ENCODE peak calls at places on chromosome 18, in seven cellular contexts. H is smooth muscle cell of the brain vasculature; Y is activated naive CD4-positive, alpha-beta T cell treated with anti-CD3 and anti-CD28 coated beads, Interleukin-2, amount 50 U/mL, for 16 hours; Z is GM20000; D is NCI-H1436; F is NCI-H524; M is NCI-H345. L is an unnamed sample.

GRCh38 chr18:23249348-23249747 is 114.1 kb downstream of the CABLES1 start:
- DNase-seq in H (no peak), Y (no peak), Z (no peak), D (no peak), F (no peak), M (no peak), L (no peak)

GRCh38 chr18:28766027-28766426 is 589.1 kb upstream of the CDH2 start:
- DNase-seq in H (no peak), Y (no peak), Z (no peak), D (no peak), F (no peak), M (no peak), L (no peak)

GRCh38 chr18:46917808-46918600 is 602 bp downstream of the KATNAL2 start:
- DNase-seq in H (no peak), Y (peak; percentile 16), Z (peak; percentile 59), D (no peak), F (peak; percentile 45), M (no peak), L (peak; percentile 39)

GRCh38 chr18:59861963-59862819 is 37.6 kb upstream of the PMAIP1 start:
- DNase-seq in H (no peak), Y (no peak), Z (no peak), D (no peak), F (no peak), M (no peak), L (no peak)

GRCh38 chr18:67845035-67845434 is 328.5 kb upstream of the DSEL start:
- DNase-seq in H (no peak), Y (no peak), Z (no peak), D (no peak), F (no peak), M (no peak), L (no peak)

GRCh38 chr18:74571895-74572680 is 25.6 kb upstream of the ZNF407 start:
- DNase-seq in H (no peak), Y (no peak), Z (no peak), D (no peak), F (no peak), M (no peak), L (no peak)

GRCh38 chr18:49155410-49155809 is 204.6 kb upstream of the SMAD7 start:
- DNase-seq in H (no peak), Y (no peak), Z (no peak), D (no peak), F (no peak), M (no peak), L (no peak)

GRCh38 chr18:73254564-73254963 is 386.8 kb upstream of the NETO1 start:
- DNase-seq in H (no peak), Y (no peak), Z (no peak), D (no peak), F (no peak), M (no peak), L (no peak)

GRCh38 chr18:41752826-41753225 is 202.2 kb upstream of the PIK3C3 start:
- DNase-seq in H (no peak), Y (no peak), Z (no peak), D (no peak), F (no peak), M (no peak), L (no peak)

GRCh38 chr18:5103693-5104092 is 93.4 kb downstream of the AKAIN1 start:
- DNase-seq in H (no peak), Y (no peak), Z (no peak), D (no peak), F (no peak), M (no peak), L (no peak)

GRCh38 chr18:36697905-36698304 is 130.9 kb downstream of the TPGS2 start:
- DNase-seq in H (no peak), Y (no peak), Z (no peak), D (no peak), F (no peak), M (no peak), L (no peak)

GRCh38 chr18:68072744-68073143 is 556.2 kb upstream of the DSEL start:
- DNase-seq in H (no peak), Y (no peak), Z (no peak), D (no peak), F (no peak), M (no peak), L (no peak)

GRCh38 chr18:9506046-9506792 is 30.9 kb downstream of the RALBP1 start:
- DNase-seq in H (peak; percentile 64), Y (no peak), Z (no peak), D (no peak), F (peak; percentile 66), M (peak; percentile 47), L (peak; percentile 46)

GRCh38 chr18:52992041-52992440 is 652.0 kb downstream of the DCC start:
- DNase-seq in H (no peak), Y (no peak), Z (no peak), D (peak; percentile 8), F (peak; percentile 71), M (no peak), L (peak; percentile 31)

GRCh38 chr18:41004320-41004719 is 950.7 kb upstream of the PIK3C3 start:
- DNase-seq in H (no peak), Y (no peak), Z (no peak), D (no peak), F (no peak), M (no peak), L (no peak)

GRCh38 chr18:13264986-13265900 is 46.7 kb downstream of the LDLRAD4 start:
- DNase-seq in H (no peak), Y (no peak), Z (no peak), D (no peak), F (no peak), M (no peak), L (no peak)

GRCh38 chr18:70216788-70217187 is 11.3 kb upstream of the RTTN start:
- DNase-seq in H (no peak), Y (no peak), Z (no peak), D (no peak), F (no peak), M (no peak), L (no peak)

GRCh38 chr18:80249217-80250093 is 2.1 kb upstream of the PARD6G start:
- DNase-seq in H (no peak), Y (no peak), Z (no peak), D (no peak), F (no peak), M (no peak), L (no peak)

GRCh38 chr18:9683418-9684396 is 24.4 kb upstream of the RAB31 start:
- DNase-seq in H (no peak), Y (no peak), Z (no peak), D (no peak), F (peak; percentile 94), M (no peak), L (no peak)

GRCh38 chr18:34224423-34225217 is at the start of gene NOL4:
- DNase-seq in H (no peak), Y (no peak), Z (peak; percentile 52), D (peak; percentile 98), F (peak; percentile 98), M (peak; percentile 97), L (peak; percentile 90)

GRCh38 chr18:69469444-69469919 is 68.8 kb downstream of the DOK6 start:
- DNase-seq in H (no peak), Y (peak; percentile 54), Z (no peak), D (no peak), F (peak; percentile 10), M (peak; percentile 3), L (peak; percentile 68)

GRCh38 chr18:24964213-24964612 is 387.8 kb downstream of the ZNF521 start:
- DNase-seq in H (no peak), Y (no peak), Z (no peak), D (no peak), F (no peak), M (no peak), L (no peak)

GRCh38 chr18:49880656-49881055 is 67.3 kb upstream of the ACAA2 start:
- DNase-seq in H (no peak), Y (no peak), Z (no peak), D (no peak), F (no peak), M (no peak), L (no peak)

GRCh38 chr18:48940854-48941531 is 9.8 kb downstream of the SMAD7 start:
- DNase-seq in H (no peak), Y (peak; percentile 60), Z (peak; percentile 63), D (no peak), F (no peak), M (no peak), L (no peak)

GRCh38 chr18:31203086-31203793 is 40.6 kb upstream of the DSC1 start:
- DNase-seq in H (no peak), Y (no peak), Z (peak; percentile 11), D (no peak), F (no peak), M (no peak), L (no peak)

GRCh38 chr18:48973731-48974130 is 23.0 kb upstream of the SMAD7 start:
- DNase-seq in H (no peak), Y (no peak), Z (no peak), D (no peak), F (no peak), M (no peak), L (no peak)

GRCh38 chr18:76507830-76508381 is 12.9 kb upstream of the ZNF516 start:
- DNase-seq in H (no peak), Y (no peak), Z (no peak), D (no peak), F (no peak), M (no peak), L (no peak)

GRCh38 chr18:183769-184168 is 25.4 kb downstream of the USP14 start:
- DNase-seq in H (peak; percentile 24), Y (no peak), Z (no peak), D (peak; percentile 52), F (no peak), M (peak; percentile 72), L (peak; percentile 65)

GRCh38 chr18:21359746-21360145 is 117.7 kb downstream of the GREB1L start:
- DNase-seq in H (no peak), Y (no peak), Z (no peak), D (no peak), F (no peak), M (no peak), L (no peak)

GRCh38 chr18:70132999-70133398 is 72.5 kb downstream of the RTTN start:
- DNase-seq in H (peak; percentile 7), Y (no peak), Z (no peak), D (no peak), F (no peak), M (no peak), L (no peak)

GRCh38 chr18:12026562-12026961 is 45.3 kb downstream of the IMPA2 start:
- DNase-seq in H (no peak), Y (no peak), Z (no peak), D (no peak), F (peak; percentile 52), M (no peak), L (peak; percentile 38)

GRCh38 chr18:5317186-5317585 is 21.7 kb upstream of the ZBTB14 start:
- DNase-seq in H (no peak), Y (no peak), Z (no peak), D (no peak), F (no peak), M (no peak), L (no peak)

GRCh38 chr18:34493099-34493544 is 217.0 kb upstream of the DTNA start:
- DNase-seq in H (peak; percentile 24), Y (no peak), Z (peak; percentile 29), D (peak; percentile 65), F (peak; percentile 83), M (peak; percentile 89), L (peak; percentile 89)

GRCh38 chr18:67805261-67805660 is 288.7 kb upstream of the DSEL start:
- DNase-seq in H (no peak), Y (no peak), Z (no peak), D (no peak), F (no peak), M (peak; percentile 1), L (no peak)

GRCh38 chr18:41113885-41114482 is 841.0 kb upstream of the PIK3C3 start:
- DNase-seq in H (no peak), Y (no peak), Z (no peak), D (no peak), F (no peak), M (no peak), L (no peak)

GRCh38 chr18:59929621-59930295 is 30.0 kb downstream of the PMAIP1 start:
- DNase-seq in H (no peak), Y (no peak), Z (no peak), D (no peak), F (no peak), M (no peak), L (no peak)

GRCh38 chr18:55489742-55490055 is 98.3 kb downstream of the TCF4 start:
- DNase-seq in H (no peak), Y (no peak), Z (peak; percentile 11), D (peak; percentile 23), F (no peak), M (peak; percentile 69), L (no peak)

GRCh38 chr18:7452331-7452730 is 114.8 kb upstream of the PTPRM start:
- DNase-seq in H (no peak), Y (no peak), Z (peak; percentile 16), D (no peak), F (peak; percentile 27), M (no peak), L (peak; percentile 81)